ENCODE peak calls at places on chromosomes 13 and 19, in six cellular contexts. G is NCI-H1092, C is cardiac fibroblast, M is renal cortical epithelial cell, B is H9, H is T-cell. J is an unnamed sample.

GRCh38 chr13:93039131-93039530 is 187.5 kb upstream of the GPC6 start:
- DNase-seq in G (no peak), C (peak; percentile 30), M (peak; percentile 14), B (no peak), H (no peak), J (no peak)

GRCh38 chr13:41974262-41974900 is 13.5 kb upstream of the VWA8 start:
- DNase-seq in G (no peak), C (no peak), M (peak; percentile 39), B (no peak), H (no peak), J (no peak)

GRCh38 chr19:1663854-1664253 is 11.4 kb upstream of the TCF3 start:
- DNase-seq in G (no peak), C (no peak), M (no peak), B (no peak), H (no peak), J (no peak)

GRCh38 chr19:7191946-7192691 is 102.1 kb downstream of the INSR start:
- DNase-seq in G (no peak), C (no peak), M (peak; percentile 21), B (no peak), H (peak; percentile 32), J (no peak)

GRCh38 chr13:49248433-49249002 is 793 bp downstream of the CDADC1 start:
- DNase-seq in G (no peak), C (peak; percentile 54), M (peak; percentile 23), B (no peak), H (peak; percentile 18), J (peak; percentile 21)

GRCh38 chr19:3844596-3844995 is 24.2 kb downstream of the ZFR2 start:
- DNase-seq in G (no peak), C (no peak), M (no peak), B (no peak), H (no peak), J (no peak)

GRCh38 chr13:75541287-75541686 is 3.6 kb upstream of the COMMD6 start:
- DNase-seq in G (no peak), C (no peak), M (no peak), B (no peak), H (no peak), J (no peak)

GRCh38 chr13:111659842-111660241 is 339.4 kb downstream of the TEX29 start:
- DNase-seq in G (no peak), C (no peak), M (no peak), B (no peak), H (no peak), J (no peak)

GRCh38 chr13:60584976-60585375 is 188.0 kb downstream of the TDRD3 start:
- DNase-seq in G (no peak), C (peak; percentile 51), M (peak; percentile 6), B (peak; percentile 83), H (no peak), J (no peak)

GRCh38 chr19:44723952-44724319 is 24.6 kb upstream of the BCL3 start:
- DNase-seq in G (peak; percentile 29), C (peak; percentile 88), M (peak; percentile 71), B (peak; percentile 89), H (peak; percentile 57), J (peak; percentile 70)

GRCh38 chr19:3073159-3073563 is 10.9 kb upstream of the TLE5 start:
- DNase-seq in G (no peak), C (peak; percentile 93), M (peak; percentile 58), B (no peak), H (no peak), J (no peak)

J was measured in neuronal stem cell.